ENCODE peak calls at places on chromosome 11, in five cellular contexts. M is PC-3, I is GM23248, P is MM.1S, E is Karpas-422. G is an unnamed sample. For H3K9me2, the result is how much of the 10 kb centered on the place peaks cover.

GRCh38 chr11:113974741-113975470 is at the start of gene HTR3A:
- DNase-seq in I (no peak), P (no peak), E (peak), M (peak), G (peak)

GRCh38 chr11:10777393-10777793 is 26.3 kb downstream of the CTR9 start:
- DNase-seq in M (no peak), P (no peak), I (no peak), E (no peak), G (no peak)

GRCh38 chr11:3041699-3042098 is 15.5 kb downstream of the CARS1 start:
- DNase-seq in E (no peak), I (no peak), M (no peak), P (no peak), G (no peak)

GRCh38 chr11:19633276-19633675 is 79.4 kb upstream of the NAV2 start:
- DNase-seq in E (no peak), M (no peak), I (peak), P (no peak), G (no peak)

GRCh38 chr11:119310682-119311052 is 6.3 kb downstream of the MCAM start:
- DNase-seq in P (no peak), E (no peak), I (no peak), M (no peak), G (no peak)

GRCh38 chr11:95432714-95433503 is 201.9 kb upstream of the SESN3 start:
- DNase-seq in M (no peak), I (peak), P (no peak), E (no peak), G (peak)

GRCh38 chr11:89437317-89437716 is 53.9 kb downstream of the NOX4 start:
- DNase-seq in P (no peak), E (no peak), M (no peak), I (no peak), G (no peak)

GRCh38 chr11:30445056-30445455 is 122.2 kb downstream of the ARL14EP start:
- DNase-seq in E (no peak), I (no peak), P (no peak), M (no peak), G (peak)

GRCh38 chr11:86517557-86517956 is 142.9 kb downstream of the CCDC81 start:
- DNase-seq in M (peak), P (no peak), I (no peak), E (no peak), G (no peak)

GRCh38 chr11:23423119-23423518 is 562.8 kb upstream of the CCDC179 start:
- DNase-seq in E (no peak), M (no peak), I (no peak), P (no peak), G (no peak)

GRCh38 chr11:63573881-63574855 is 11.0 kb upstream of the PLAAT2 start:
- DNase-seq in M (no peak), I (peak), E (peak), P (peak), G (peak)

GRCh38 chr11:2515401-2516275 is 70.8 kb downstream of the KCNQ1 start:
- DNase-seq in E (no peak), I (no peak), P (no peak), M (no peak), G (no peak)

GRCh38 chr11:117410861-117411725 is 83.4 kb downstream of the CEP164 start:
- DNase-seq in I (no peak), M (no peak), E (no peak), P (no peak), G (no peak)

GRCh38 chr11:612961-613300 is 2.8 kb downstream of the IRF7 start:
- DNase-seq in M (no peak), P (no peak), E (no peak), I (no peak), G (no peak)

GRCh38 chr11:75867778-75868374 is 52.9 kb downstream of the UVRAG start:
- DNase-seq in E (peak), P (peak), M (peak), I (peak), G (peak)

GRCh38 chr11:117387992-117388765 is 60.5 kb downstream of the CEP164 start:
- DNase-seq in I (peak), M (no peak), P (no peak), E (no peak), G (no peak)

GRCh38 chr11:27158763-27159679 is 118.4 kb downstream of the BBOX1 start:
- DNase-seq in E (peak), P (peak), M (peak), I (peak), G (peak)

GRCh38 chr11:9617960-9618359 is 44.5 kb downstream of the WEE1 start:
- DNase-seq in E (no peak), M (no peak), P (no peak), I (peak), G (no peak)

GRCh38 chr11:45815747-45816146 is 10.8 kb downstream of the SLC35C1 start:
- DNase-seq in E (no peak), P (no peak), M (peak), I (peak), G (no peak)

GRCh38 chr11:118623291-118623655 is 15.9 kb downstream of the PHLDB1 start:
- DNase-seq in P (no peak), M (peak), I (peak), E (no peak), G (no peak)

GRCh38 chr11:126415128-126415527 is 59.6 kb downstream of the ST3GAL4 start:
- DNase-seq in I (peak), E (no peak), M (no peak), P (no peak), G (peak)

GRCh38 chr11:126415669-126416420 is 60.4 kb downstream of the ST3GAL4 start:
- DNase-seq in I (no peak), P (no peak), E (no peak), M (no peak), G (peak)

GRCh38 chr11:126417463-126417862 is 62.0 kb downstream of the ST3GAL4 start:
- DNase-seq in E (no peak), P (no peak), M (peak), I (no peak), G (no peak)

GRCh38 chr11:126414615-126415014 is 59.1 kb downstream of the ST3GAL4 start:
- DNase-seq in I (peak), P (no peak), E (no peak), M (peak), G (no peak)

DNA sequence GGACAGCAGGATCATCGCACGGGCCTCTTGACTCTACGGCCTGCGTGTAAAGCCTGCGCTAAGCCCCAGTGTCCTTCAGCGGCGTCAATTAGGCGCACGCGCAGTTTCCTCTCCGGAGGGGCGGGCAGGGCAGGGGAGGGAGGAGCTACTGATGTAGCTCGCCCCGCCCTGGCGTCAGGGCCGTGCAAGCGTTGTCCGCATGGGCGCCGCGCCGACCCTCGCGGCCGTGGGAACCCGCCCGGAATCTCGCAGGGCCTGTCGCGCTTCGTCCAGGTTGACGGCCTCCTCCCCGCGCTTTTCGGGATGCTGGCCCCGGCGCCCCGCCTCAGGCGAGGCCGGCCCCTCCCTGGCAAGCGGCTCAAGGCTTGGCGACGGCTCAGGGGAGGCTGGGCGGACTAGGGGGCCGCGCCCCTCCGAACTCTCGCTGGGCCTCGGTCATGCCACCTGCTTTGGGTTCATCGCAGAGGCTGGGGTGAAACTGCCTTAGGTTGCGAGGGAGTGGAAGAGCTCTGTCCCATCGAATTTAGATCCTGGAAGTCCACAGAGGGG is 61.1 kb downstream of the ST3GAL4 start:
- DNase-seq in P (peak), I (peak), M (no peak), E (peak), G (peak)
- H3K4me2 ChIP-seq in P (peak), I (peak), M (no peak), E (peak), G (peak)

DNA sequence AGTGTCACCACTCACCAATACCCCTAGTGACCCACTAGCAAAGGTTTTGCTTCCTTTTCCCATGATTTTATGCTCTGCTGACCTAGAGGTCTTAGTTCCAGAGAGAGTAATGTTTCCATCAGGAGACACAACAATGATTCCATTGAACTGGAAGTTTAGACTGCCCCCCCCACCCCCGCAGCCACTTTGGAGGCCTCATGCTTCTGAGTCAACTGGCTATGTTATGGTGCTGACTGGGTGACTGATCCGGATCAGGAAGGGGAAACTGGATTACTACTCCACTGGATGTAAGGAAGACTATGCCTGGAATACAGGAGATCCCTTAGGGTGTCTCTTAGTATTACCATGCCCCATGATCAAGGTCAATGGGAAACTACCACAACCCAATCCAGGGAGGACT is 633.6 kb downstream of the OPCML start:
- DNase-seq in I (no peak), M (no peak), E (no peak), P (no peak), G (no peak)
- H3K9me2 ChIP-seq in I (under half), M (under half), E (under half), P (under half), G (under half)

DNA sequence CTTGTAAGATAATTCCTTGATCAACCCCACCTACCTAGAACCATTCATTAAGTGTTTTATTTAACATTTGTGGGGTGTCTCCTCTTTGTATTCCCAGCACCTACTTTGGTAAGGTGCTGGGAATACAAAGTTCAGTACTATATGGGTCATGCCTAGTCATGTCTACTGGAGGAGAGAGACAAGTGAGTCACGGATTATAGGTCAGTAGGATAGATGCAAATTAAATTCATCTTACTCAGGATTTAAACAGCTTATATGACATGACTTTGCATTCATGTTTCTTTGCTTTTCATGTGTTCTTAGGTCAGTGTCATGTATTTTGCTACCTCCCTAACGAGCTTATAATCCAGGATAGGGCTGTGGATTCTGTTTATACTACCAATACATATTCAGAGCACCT is 3.4 kb upstream of the FADS1 start:
- DNase-seq in M (peak), I (peak), P (no peak), E (no peak), G (no peak)
- H3K4me2 ChIP-seq in M (peak), I (peak), P (no peak), E (no peak), G (no peak)

DNA sequence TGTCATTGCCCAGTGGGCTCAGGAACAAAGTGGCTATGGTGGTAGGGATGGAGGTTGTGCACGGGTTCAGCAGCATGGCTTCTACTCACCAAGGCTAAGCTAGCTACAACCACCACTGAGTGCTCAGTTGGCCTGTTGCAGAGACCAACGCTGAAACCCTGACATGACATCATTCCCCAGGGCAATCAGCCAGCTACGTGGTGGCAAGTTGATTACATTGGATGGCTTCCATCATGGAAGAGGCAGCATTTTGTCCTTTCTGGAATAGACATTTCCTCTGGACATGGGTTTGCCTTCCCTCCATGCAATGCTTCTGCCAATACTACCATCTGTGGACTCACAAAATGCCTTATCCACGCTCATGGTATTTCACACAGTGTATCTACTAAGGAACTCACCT is 634.3 kb downstream of the OPCML start:
- DNase-seq in I (no peak), P (no peak), M (no peak), E (no peak), G (no peak)
- H3K9me2 ChIP-seq in I (under half), P (under half), M (under half), E (under half), G (under half)

GRCh38 chr11:124756753-124757227 is 4.7 kb upstream of the VSIG2 start:
- DNase-seq in M (no peak), E (no peak), P (no peak), I (no peak), G (no peak)
- H3K4me2 ChIP-seq in M (no peak), E (no peak), P (no peak), I (no peak), G (no peak)